ENCODE peak calls at places on chromosomes 1 and 21, in four cellular contexts. One of them, this sample, is unnamed.

GRCh38 chr1:101081496-101082282 is 56.1 kb upstream of the DPH5 start:
- DNase-seq in choroid plexus epithelial cell: no peak
- DNase-seq in GM12864: no peak
- DNase-seq in AG09309: no peak
- DNase-seq in this sample: no peak

GRCh38 chr1:247441621-247442020 is 16.3 kb downstream of the OR2B11 start:
- DNase-seq in choroid plexus epithelial cell: no peak
- DNase-seq in GM12864: no peak
- DNase-seq in AG09309: no peak
- DNase-seq in this sample: no peak

GRCh38 chr1:226704169-226704921 is 34.7 kb downstream of the ITPKB start:
- DNase-seq in choroid plexus epithelial cell: no peak
- DNase-seq in GM12864: no peak
- DNase-seq in AG09309: no peak
- DNase-seq in this sample: no peak

GRCh38 chr1:110597966-110598365 is 8.2 kb downstream of the KCNA2 start:
- DNase-seq in choroid plexus epithelial cell: no peak
- DNase-seq in GM12864: no peak
- DNase-seq in AG09309: no peak
- DNase-seq in this sample: no peak

GRCh38 chr1:1318131-1318652 is 6.3 kb downstream of the INTS11 start:
- DNase-seq in choroid plexus epithelial cell: peak; percentile 97
- DNase-seq in GM12864: no peak
- DNase-seq in AG09309: peak; percentile 78
- DNase-seq in this sample: peak; percentile 94

GRCh38 chr1:6508876-6509602 is 17.6 kb upstream of the PLEKHG5 start:
- DNase-seq in choroid plexus epithelial cell: no peak
- DNase-seq in GM12864: no peak
- DNase-seq in AG09309: no peak
- DNase-seq in this sample: no peak

GRCh38 chr1:41504126-41505035 is 19.9 kb upstream of the EDN2 start:
- DNase-seq in choroid plexus epithelial cell: peak; percentile 69
- DNase-seq in GM12864: no peak
- DNase-seq in AG09309: no peak
- DNase-seq in this sample: peak; percentile 70

GRCh38 chr1:180188103-180188506 is 33.4 kb downstream of the QSOX1 start:
- DNase-seq in choroid plexus epithelial cell: peak; percentile 72
- DNase-seq in GM12864: no peak
- DNase-seq in AG09309: no peak
- DNase-seq in this sample: peak; percentile 74

GRCh38 chr1:85656948-85657347 is 51.3 kb downstream of the ZNHIT6 start:
- DNase-seq in choroid plexus epithelial cell: no peak
- DNase-seq in GM12864: no peak
- DNase-seq in AG09309: no peak
- DNase-seq in this sample: no peak

GRCh38 chr1:65386452-65386851 is 34.0 kb upstream of the LEPR start:
- DNase-seq in choroid plexus epithelial cell: no peak
- DNase-seq in GM12864: no peak
- DNase-seq in AG09309: no peak
- DNase-seq in this sample: no peak

GRCh38 chr1:20361805-20362381 is 71.2 kb downstream of the VWA5B1 start:
- DNase-seq in choroid plexus epithelial cell: peak; percentile 37
- DNase-seq in GM12864: no peak
- DNase-seq in AG09309: no peak
- DNase-seq in this sample: peak; percentile 62

GRCh38 chr1:94871031-94871430 is 50.9 kb downstream of the SLC44A3 start:
- DNase-seq in choroid plexus epithelial cell: peak; percentile 52
- DNase-seq in GM12864: no peak
- DNase-seq in AG09309: no peak
- DNase-seq in this sample: no peak

GRCh38 chr1:197557302-197557701 is 218.0 kb downstream of the DENND1B start:
- DNase-seq in choroid plexus epithelial cell: peak; percentile 36
- DNase-seq in GM12864: no peak
- DNase-seq in AG09309: no peak
- DNase-seq in this sample: peak; percentile 29

GRCh38 chr1:172352435-172352834 is 68.0 kb upstream of the C1orf105 start:
- DNase-seq in choroid plexus epithelial cell: no peak
- DNase-seq in GM12864: no peak
- DNase-seq in AG09309: no peak
- DNase-seq in this sample: peak; percentile 76

GRCh38 chr1:196997428-196997827 is 20.1 kb downstream of the CFHR5 start:
- DNase-seq in choroid plexus epithelial cell: peak; percentile 87
- DNase-seq in GM12864: no peak
- DNase-seq in AG09309: peak; percentile 46
- DNase-seq in this sample: peak; percentile 42

GRCh38 chr1:47181095-47181954 is 8.5 kb downstream of the PDZK1IP1 start:
- DNase-seq in choroid plexus epithelial cell: no peak
- DNase-seq in GM12864: no peak
- DNase-seq in AG09309: no peak
- DNase-seq in this sample: no peak

GRCh38 chr1:173295995-173296394 is 88.9 kb upstream of the TNFSF4 start:
- DNase-seq in choroid plexus epithelial cell: peak; percentile 27
- DNase-seq in GM12864: no peak
- DNase-seq in AG09309: no peak
- DNase-seq in this sample: peak; percentile 3

GRCh38 chr21:8998946-8999681 is 1522.3 kb upstream of the TPTE start:
- DNase-seq in choroid plexus epithelial cell: no peak
- DNase-seq in GM12864: no peak
- DNase-seq in AG09309: no peak
- DNase-seq in this sample: no peak

GRCh38 chr1:96683931-96684330 is 37.7 kb upstream of the PTBP2 start:
- DNase-seq in choroid plexus epithelial cell: peak; percentile 34
- DNase-seq in GM12864: no peak
- DNase-seq in AG09309: no peak
- DNase-seq in this sample: peak; percentile 32

GRCh38 chr1:76010802-76011201 is 63.7 kb upstream of the ST6GALNAC3 start:
- DNase-seq in choroid plexus epithelial cell: no peak
- DNase-seq in GM12864: no peak
- DNase-seq in AG09309: no peak
- DNase-seq in this sample: no peak

GRCh38 chr1:95287078-95287477 is 53.1 kb downstream of the RWDD3 start:
- DNase-seq in choroid plexus epithelial cell: peak; percentile 10
- DNase-seq in GM12864: no peak
- DNase-seq in AG09309: no peak
- DNase-seq in this sample: peak; percentile 9

DNA sequence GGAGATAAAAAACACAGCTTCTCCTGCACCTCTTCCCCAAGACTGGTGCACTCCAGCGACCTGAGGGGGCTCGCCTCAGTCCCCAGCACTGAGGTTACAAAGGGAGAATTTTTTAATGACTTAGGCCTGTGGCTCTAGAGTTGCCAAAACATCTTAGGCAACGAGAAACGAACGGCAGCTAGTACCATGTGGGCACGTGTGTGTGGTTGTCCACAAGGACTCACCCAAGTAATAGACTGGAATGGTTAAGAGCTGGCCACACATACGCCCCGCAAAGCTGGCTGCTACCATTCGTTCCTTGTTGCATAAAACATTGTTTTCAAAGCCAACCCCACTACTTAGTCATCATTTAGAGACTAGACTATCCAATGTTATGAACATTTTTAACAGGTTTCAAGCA is 26.9 kb downstream of the RIPK4 start:
- DNase-seq in choroid plexus epithelial cell: no peak
- DNase-seq in GM12864: no peak
- DNase-seq in AG09309: peak; percentile 17
- DNase-seq in this sample: no peak
- TF ChIP-seq CTCF in choroid plexus epithelial cell: no peak
- TF ChIP-seq CTCF in GM12864: no peak
- TF ChIP-seq CTCF in AG09309: no peak
- TF ChIP-seq CTCF in this sample: no peak

DNA sequence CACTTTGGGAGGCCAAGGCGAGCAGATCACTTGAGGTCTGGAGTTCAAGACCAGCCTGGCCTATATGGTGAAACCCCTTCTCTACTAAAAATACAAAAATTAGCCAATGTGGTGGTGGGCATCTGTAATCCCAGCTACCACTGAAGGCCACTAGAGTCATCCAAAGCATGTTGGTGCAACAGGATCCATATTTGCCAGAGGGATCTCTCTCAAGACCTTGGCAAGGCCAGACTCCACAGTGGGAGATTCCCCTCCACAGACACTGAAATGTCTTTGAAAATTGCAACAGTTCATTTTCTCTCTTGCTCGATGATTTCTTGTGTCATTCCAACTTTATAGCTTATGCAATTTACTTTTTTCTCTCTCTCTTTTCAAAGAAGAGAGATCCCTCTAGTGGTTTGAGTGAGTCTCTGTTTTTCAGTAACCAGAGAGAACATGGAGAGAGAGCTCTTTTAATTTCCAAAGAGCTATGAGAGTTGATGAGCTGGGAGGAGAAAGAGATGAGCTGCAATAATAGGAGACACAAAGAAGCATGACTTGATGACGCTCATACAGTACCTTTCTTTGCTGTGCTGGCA is 176.8 kb upstream of the USP25 start:
- DNase-seq in choroid plexus epithelial cell: peak; percentile 63
- DNase-seq in GM12864: no peak
- DNase-seq in AG09309: no peak
- DNase-seq in this sample: peak; percentile 41
- TF ChIP-seq CTCF in choroid plexus epithelial cell: peak; percentile 70
- TF ChIP-seq CTCF in GM12864: peak; percentile 9
- TF ChIP-seq CTCF in AG09309: peak; percentile 37
- TF ChIP-seq CTCF in this sample: peak; percentile 40

DNA sequence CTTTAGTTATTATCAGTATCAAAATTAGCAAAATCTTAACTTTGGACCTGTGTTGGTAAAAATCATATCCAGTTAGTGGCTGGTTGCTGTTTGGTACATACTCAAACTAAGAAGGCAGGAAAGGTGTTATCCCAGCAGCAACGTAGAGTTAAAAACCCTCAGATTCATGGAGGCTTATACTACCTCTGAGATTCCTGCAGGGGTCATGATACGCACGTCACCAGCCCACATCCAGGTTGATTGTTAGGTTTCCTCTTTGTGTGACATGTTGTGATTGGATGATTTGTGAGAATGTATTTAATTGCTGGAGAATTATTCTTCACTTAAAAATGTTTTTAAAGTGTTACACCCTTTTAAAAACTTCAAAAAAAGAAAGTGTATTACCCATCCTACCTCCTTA is 423.3 kb upstream of the ADGRL2 start:
- DNase-seq in choroid plexus epithelial cell: no peak
- DNase-seq in GM12864: no peak
- DNase-seq in AG09309: no peak
- DNase-seq in this sample: no peak
- TF ChIP-seq CTCF in choroid plexus epithelial cell: no peak
- TF ChIP-seq CTCF in GM12864: no peak
- TF ChIP-seq CTCF in AG09309: no peak
- TF ChIP-seq CTCF in this sample: no peak

GRCh38 chr1:230772457-230773395 is 25.5 kb downstream of the CAPN9 start:
- DNase-seq in choroid plexus epithelial cell: peak; percentile 86
- DNase-seq in GM12864: no peak
- DNase-seq in AG09309: peak; percentile 46
- DNase-seq in this sample: peak; percentile 72
- TF ChIP-seq CTCF in choroid plexus epithelial cell: peak; percentile 88
- TF ChIP-seq CTCF in GM12864: peak; percentile 34
- TF ChIP-seq CTCF in AG09309: peak; percentile 82
- TF ChIP-seq CTCF in this sample: peak; percentile 54

DNA sequence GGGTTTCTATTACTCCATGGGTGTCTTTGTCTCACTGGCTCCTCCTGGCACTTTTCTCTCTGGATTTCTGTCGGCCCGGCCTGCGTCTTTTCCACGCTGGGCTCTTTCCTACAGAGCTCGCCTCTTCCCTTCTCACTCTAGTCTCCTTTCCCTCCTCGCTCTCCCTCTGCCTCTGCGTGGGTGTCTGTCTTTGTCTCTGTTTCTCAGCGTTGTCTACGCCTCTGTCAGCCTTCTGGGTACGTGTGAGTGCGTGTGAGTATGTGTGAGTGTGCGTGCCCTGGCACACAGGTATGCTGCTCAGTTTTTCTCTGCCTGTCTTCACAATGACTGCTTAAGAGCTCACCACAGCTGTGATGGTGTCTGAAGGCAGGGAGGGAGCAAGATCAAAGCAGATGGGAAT is 77.7 kb downstream of the KIRREL1 start:
- DNase-seq in choroid plexus epithelial cell: peak; percentile 13
- DNase-seq in GM12864: no peak
- DNase-seq in AG09309: no peak
- DNase-seq in this sample: no peak
- TF ChIP-seq CTCF in choroid plexus epithelial cell: no peak
- TF ChIP-seq CTCF in GM12864: no peak
- TF ChIP-seq CTCF in AG09309: no peak
- TF ChIP-seq CTCF in this sample: no peak

DNA sequence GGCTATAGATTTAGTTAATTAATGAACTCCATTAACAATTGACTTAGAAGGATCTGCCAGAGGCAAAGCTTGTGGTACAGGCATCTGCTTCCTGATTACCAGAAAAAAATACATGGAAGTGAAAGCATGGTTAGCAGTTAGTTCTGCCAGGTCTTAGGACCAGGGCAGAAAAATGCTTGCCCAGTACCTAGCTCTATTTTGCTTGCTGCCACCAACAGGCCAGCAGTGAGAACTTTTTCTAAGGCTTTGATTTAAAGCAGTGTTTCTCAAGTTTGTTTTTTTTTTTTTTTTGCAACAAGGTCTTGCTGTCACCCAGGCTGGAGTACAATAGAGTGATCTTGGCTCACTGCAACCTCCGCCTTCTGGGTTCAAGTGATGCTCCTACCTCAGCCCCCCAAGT is 16.4 kb upstream of the MTF1 start:
- DNase-seq in choroid plexus epithelial cell: peak; percentile 62
- DNase-seq in GM12864: no peak
- DNase-seq in AG09309: no peak
- DNase-seq in this sample: peak; percentile 38
- TF ChIP-seq CTCF in choroid plexus epithelial cell: peak; percentile 54
- TF ChIP-seq CTCF in GM12864: no peak
- TF ChIP-seq CTCF in AG09309: peak; percentile 13
- TF ChIP-seq CTCF in this sample: peak; percentile 36

GRCh38 chr1:44547837-44548236 is 126.4 kb downstream of the TMEM53 start:
- DNase-seq in choroid plexus epithelial cell: no peak
- DNase-seq in GM12864: no peak
- DNase-seq in AG09309: no peak
- DNase-seq in this sample: no peak

GRCh38 chr1:44547361-44547760 is 126.9 kb downstream of the TMEM53 start:
- DNase-seq in choroid plexus epithelial cell: no peak
- DNase-seq in GM12864: no peak
- DNase-seq in AG09309: no peak
- DNase-seq in this sample: no peak

GRCh38 chr1:44544960-44545359 is 129.3 kb downstream of the TMEM53 start:
- DNase-seq in choroid plexus epithelial cell: no peak
- DNase-seq in GM12864: no peak
- DNase-seq in AG09309: no peak
- DNase-seq in this sample: no peak

GRCh38 chr1:44545961-44546360 is 128.3 kb downstream of the TMEM53 start:
- DNase-seq in choroid plexus epithelial cell: no peak
- DNase-seq in GM12864: no peak
- DNase-seq in AG09309: no peak
- DNase-seq in this sample: peak; percentile 84

DNA sequence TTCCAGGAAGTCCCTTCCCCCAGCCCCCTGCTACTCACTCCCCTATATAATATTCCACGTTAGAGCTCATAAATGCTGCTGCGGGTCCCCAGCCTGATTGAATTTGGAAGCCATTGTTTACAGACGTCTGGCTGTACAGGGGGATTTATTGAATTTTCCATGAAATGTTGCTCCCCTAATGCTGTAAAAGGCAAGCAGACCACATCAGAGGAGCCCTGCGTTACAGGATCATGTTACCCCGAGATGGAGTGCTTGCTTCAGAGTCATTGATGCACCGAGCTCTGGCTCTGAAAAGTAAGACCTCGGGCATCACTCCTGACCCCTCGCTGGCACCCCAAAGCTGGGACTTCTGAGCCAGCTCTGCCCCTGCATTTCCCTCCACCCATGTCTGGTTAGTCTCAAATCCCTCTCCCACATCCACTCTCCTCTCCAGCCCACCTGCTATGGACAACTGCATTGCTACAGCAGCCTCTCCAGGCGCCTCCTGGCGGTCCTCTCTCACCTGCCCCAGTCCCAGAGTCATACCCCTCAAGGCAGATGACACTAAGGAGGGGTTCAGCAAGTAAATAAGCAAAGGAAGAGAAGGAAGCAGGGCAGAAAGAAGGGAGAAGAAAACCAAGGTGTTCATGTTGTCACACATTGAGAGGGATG is 127.8 kb downstream of the TMEM53 start:
- DNase-seq in choroid plexus epithelial cell: no peak
- DNase-seq in GM12864: no peak
- DNase-seq in AG09309: no peak
- DNase-seq in this sample: no peak
- TF ChIP-seq CTCF in choroid plexus epithelial cell: peak; percentile 1
- TF ChIP-seq CTCF in GM12864: peak; percentile 43
- TF ChIP-seq CTCF in AG09309: no peak
- TF ChIP-seq CTCF in this sample: no peak